ENCODE peak calls at places on chromosomes 12 and 14, in five cellular contexts. One of them, this sample, is unnamed.

GRCh38 chr14:105857816-105858675 is 331.7 kb downstream of the TMEM121 start:
- DNase-seq in NB4: peak
- DNase-seq in IMR-90: no peak
- DNase-seq in foreskin keratinocyte: no peak
- DNase-seq in HFFc6: no peak
- DNase-seq in this sample: no peak

GRCh38 chr14:45332360-45332988 is 79.5 kb upstream of the MIS18BP1 start:
- DNase-seq in foreskin keratinocyte: no peak
- DNase-seq in HFFc6: no peak
- DNase-seq in IMR-90: no peak
- DNase-seq in NB4: no peak
- DNase-seq in this sample: no peak

GRCh38 chr14:67491285-67491684 is 2.8 kb upstream of the TMEM229B start:
- DNase-seq in NB4: no peak
- DNase-seq in IMR-90: no peak
- DNase-seq in HFFc6: no peak
- DNase-seq in foreskin keratinocyte: no peak
- DNase-seq in this sample: no peak

GRCh38 chr14:37230551-37231194 is 32.9 kb downstream of the MIPOL1 start:
- DNase-seq in HFFc6: peak
- DNase-seq in NB4: peak
- DNase-seq in IMR-90: peak
- DNase-seq in foreskin keratinocyte: peak
- DNase-seq in this sample: no peak

GRCh38 chr12:10190558-10191388 is 11.9 kb downstream of the TMEM52B start:
- DNase-seq in IMR-90: peak
- DNase-seq in foreskin keratinocyte: peak
- DNase-seq in NB4: peak
- DNase-seq in HFFc6: peak
- DNase-seq in this sample: peak

GRCh38 chr14:103880334-103880985 is 33.1 kb upstream of the PPP1R13B start:
- DNase-seq in IMR-90: peak
- DNase-seq in HFFc6: peak
- DNase-seq in NB4: no peak
- DNase-seq in foreskin keratinocyte: no peak
- DNase-seq in this sample: no peak

GRCh38 chr14:94227029-94227428 is 52.9 kb downstream of the PPP4R4 start:
- DNase-seq in HFFc6: no peak
- DNase-seq in foreskin keratinocyte: peak
- DNase-seq in NB4: no peak
- DNase-seq in IMR-90: peak
- DNase-seq in this sample: no peak

GRCh38 chr14:72889366-72889765 is 4.5 kb downstream of the DPF3 start:
- DNase-seq in IMR-90: no peak
- DNase-seq in NB4: no peak
- DNase-seq in HFFc6: no peak
- DNase-seq in foreskin keratinocyte: no peak
- DNase-seq in this sample: no peak

GRCh38 chr12:3173912-3174311 is 96.7 kb downstream of the TSPAN9 start:
- DNase-seq in IMR-90: no peak
- DNase-seq in foreskin keratinocyte: no peak
- DNase-seq in HFFc6: no peak
- DNase-seq in NB4: no peak
- DNase-seq in this sample: no peak

GRCh38 chr12:49622501-49623141 is 740 bp upstream of the PRPF40B start:
- DNase-seq in foreskin keratinocyte: no peak
- DNase-seq in NB4: peak
- DNase-seq in HFFc6: peak
- DNase-seq in IMR-90: peak
- DNase-seq in this sample: no peak

GRCh38 chr12:46187023-46187422 is 81.8 kb downstream of the SLC38A1 start:
- DNase-seq in NB4: no peak
- DNase-seq in HFFc6: peak
- DNase-seq in IMR-90: peak
- DNase-seq in foreskin keratinocyte: peak
- DNase-seq in this sample: no peak

GRCh38 chr14:92204792-92205191 is 83.0 kb downstream of the CPSF2 start:
- DNase-seq in NB4: no peak
- DNase-seq in foreskin keratinocyte: no peak
- DNase-seq in IMR-90: no peak
- DNase-seq in HFFc6: no peak
- DNase-seq in this sample: no peak

GRCh38 chr14:92203116-92203515 is 81.3 kb downstream of the CPSF2 start:
- DNase-seq in NB4: no peak
- DNase-seq in foreskin keratinocyte: no peak
- DNase-seq in IMR-90: no peak
- DNase-seq in HFFc6: no peak
- DNase-seq in this sample: no peak

GRCh38 chr14:92198804-92199203 is 77.0 kb downstream of the CPSF2 start:
- DNase-seq in HFFc6: no peak
- DNase-seq in IMR-90: no peak
- DNase-seq in NB4: no peak
- DNase-seq in foreskin keratinocyte: no peak
- DNase-seq in this sample: no peak

DNA sequence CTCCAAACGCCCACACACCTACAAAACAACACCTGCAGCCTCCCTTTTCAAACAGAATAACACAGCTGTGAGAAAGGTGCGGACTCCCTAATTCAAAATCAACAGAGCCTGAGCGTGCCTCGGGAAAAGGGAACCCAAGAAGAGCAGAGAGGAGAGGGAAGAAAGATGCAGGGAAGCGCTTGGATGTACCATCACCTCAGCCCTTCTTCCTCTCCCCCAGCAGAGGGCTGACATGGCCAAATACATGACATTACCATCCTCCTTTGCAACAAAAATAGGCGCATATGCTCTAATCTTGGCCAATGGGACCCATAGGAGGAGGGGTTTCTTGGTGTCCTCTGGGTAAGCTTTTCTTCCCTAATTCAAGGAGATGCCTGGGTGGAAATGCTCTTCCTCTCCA is 78.0 kb downstream of the CPSF2 start:
- DNase-seq in foreskin keratinocyte: no peak
- DNase-seq in IMR-90: no peak
- DNase-seq in NB4: no peak
- DNase-seq in HFFc6: no peak
- DNase-seq in this sample: no peak
- TF ChIP-seq CTCF in foreskin keratinocyte: peak
- TF ChIP-seq CTCF in IMR-90: no peak
- TF ChIP-seq CTCF in NB4: peak
- TF ChIP-seq CTCF in HFFc6: no peak
- TF ChIP-seq CTCF in this sample: no peak

DNA sequence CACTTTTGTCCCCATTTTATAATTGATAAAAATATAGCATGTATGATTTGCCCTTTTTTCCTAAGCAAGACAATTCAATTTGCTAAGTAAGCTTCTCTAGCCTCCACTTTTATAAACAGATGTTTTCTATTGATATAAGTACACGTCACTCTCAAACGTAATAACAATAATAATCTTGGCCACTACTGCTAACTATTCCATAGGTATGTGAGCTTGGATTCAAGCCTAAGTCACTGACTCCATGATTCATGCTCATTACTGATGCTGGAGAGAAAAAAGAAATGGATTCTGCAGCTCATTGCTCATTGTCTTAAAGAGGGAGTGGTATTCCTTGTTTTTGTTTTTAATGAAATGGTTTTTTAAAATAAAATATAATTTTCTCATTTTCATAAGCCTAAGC is 661.0 kb downstream of the GALC start:
- DNase-seq in foreskin keratinocyte: peak
- DNase-seq in IMR-90: peak
- DNase-seq in NB4: no peak
- DNase-seq in HFFc6: no peak
- DNase-seq in this sample: no peak
- TF ChIP-seq CTCF in foreskin keratinocyte: no peak
- TF ChIP-seq CTCF in IMR-90: no peak
- TF ChIP-seq CTCF in NB4: no peak
- TF ChIP-seq CTCF in HFFc6: no peak
- TF ChIP-seq CTCF in this sample: no peak

GRCh38 chr12:40970320-40970907 is 217.7 kb upstream of the PDZRN4 start:
- DNase-seq in NB4: peak
- DNase-seq in HFFc6: no peak
- DNase-seq in foreskin keratinocyte: no peak
- DNase-seq in IMR-90: no peak
- DNase-seq in this sample: no peak
- TF ChIP-seq CTCF in NB4: peak
- TF ChIP-seq CTCF in HFFc6: no peak
- TF ChIP-seq CTCF in foreskin keratinocyte: peak
- TF ChIP-seq CTCF in IMR-90: peak
- TF ChIP-seq CTCF in this sample: peak

DNA sequence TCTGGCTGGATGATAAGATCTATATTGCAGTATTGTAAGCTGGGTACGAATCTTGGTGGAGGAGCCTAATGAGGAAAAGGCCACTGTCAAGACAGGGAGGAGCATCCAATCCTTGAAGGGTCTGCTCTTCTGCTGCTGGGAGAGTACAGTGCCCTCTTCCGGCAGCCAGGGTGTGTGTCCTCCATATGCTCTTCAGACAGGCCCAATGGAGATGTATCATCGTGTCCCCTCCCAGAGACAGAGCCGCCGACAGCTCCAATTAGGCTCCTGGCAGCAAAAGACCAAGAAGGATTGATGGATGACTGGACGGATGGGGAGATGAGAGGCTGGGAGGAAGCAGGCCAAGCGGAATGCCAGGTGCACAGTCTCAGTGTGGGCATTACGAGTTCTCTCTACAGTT is 51.6 kb upstream of the PIWIL1 start:
- DNase-seq in IMR-90: no peak
- DNase-seq in HFFc6: no peak
- DNase-seq in foreskin keratinocyte: no peak
- DNase-seq in NB4: peak
- DNase-seq in this sample: no peak
- TF ChIP-seq CTCF in IMR-90: no peak
- TF ChIP-seq CTCF in HFFc6: peak
- TF ChIP-seq CTCF in foreskin keratinocyte: no peak
- TF ChIP-seq CTCF in NB4: peak
- TF ChIP-seq CTCF in this sample: peak

GRCh38 chr12:68899251-68899771 is 33.7 kb downstream of the CPM start:
- DNase-seq in NB4: no peak
- DNase-seq in foreskin keratinocyte: peak
- DNase-seq in HFFc6: peak
- DNase-seq in IMR-90: peak
- DNase-seq in this sample: no peak
- TF ChIP-seq CTCF in NB4: no peak
- TF ChIP-seq CTCF in foreskin keratinocyte: peak
- TF ChIP-seq CTCF in HFFc6: peak
- TF ChIP-seq CTCF in IMR-90: peak
- TF ChIP-seq CTCF in this sample: peak

GRCh38 chr12:20792971-20793370 is 17.5 kb upstream of the SLCO1B3 start:
- DNase-seq in NB4: no peak
- DNase-seq in IMR-90: no peak
- DNase-seq in foreskin keratinocyte: no peak
- DNase-seq in HFFc6: no peak
- DNase-seq in this sample: no peak

GRCh38 chr12:20801035-20801434 is 9.5 kb upstream of the SLCO1B3 start:
- DNase-seq in NB4: no peak
- DNase-seq in foreskin keratinocyte: no peak
- DNase-seq in HFFc6: no peak
- DNase-seq in IMR-90: no peak
- DNase-seq in this sample: no peak

GRCh38 chr12:20800160-20800559 is 10.3 kb upstream of the SLCO1B3 start:
- DNase-seq in HFFc6: no peak
- DNase-seq in NB4: no peak
- DNase-seq in IMR-90: no peak
- DNase-seq in foreskin keratinocyte: no peak
- DNase-seq in this sample: no peak

DNA sequence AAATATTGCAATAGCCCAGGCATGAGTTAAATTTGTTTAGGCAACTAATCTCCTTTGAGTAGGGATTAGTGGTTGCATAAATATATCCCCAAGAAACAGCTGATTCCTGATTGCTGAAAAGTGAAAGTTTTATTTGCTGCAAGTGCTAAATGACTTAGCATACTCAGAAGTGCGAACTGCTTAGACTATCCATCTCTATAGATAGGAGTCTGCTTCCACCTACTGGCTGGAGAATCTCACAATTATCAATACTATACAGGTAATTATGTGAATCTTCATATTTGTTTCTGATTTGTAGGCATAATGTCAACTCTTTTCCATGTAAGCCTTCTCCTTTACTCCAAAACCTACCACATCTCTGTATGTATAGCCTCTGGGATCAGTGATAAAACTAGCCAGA is 11.9 kb upstream of the SLCO1B3 start:
- DNase-seq in foreskin keratinocyte: no peak
- DNase-seq in IMR-90: no peak
- DNase-seq in HFFc6: no peak
- DNase-seq in NB4: peak
- DNase-seq in this sample: no peak
- TF ChIP-seq CTCF in foreskin keratinocyte: no peak
- TF ChIP-seq CTCF in IMR-90: no peak
- TF ChIP-seq CTCF in HFFc6: no peak
- TF ChIP-seq CTCF in NB4: peak
- TF ChIP-seq CTCF in this sample: peak

DNA sequence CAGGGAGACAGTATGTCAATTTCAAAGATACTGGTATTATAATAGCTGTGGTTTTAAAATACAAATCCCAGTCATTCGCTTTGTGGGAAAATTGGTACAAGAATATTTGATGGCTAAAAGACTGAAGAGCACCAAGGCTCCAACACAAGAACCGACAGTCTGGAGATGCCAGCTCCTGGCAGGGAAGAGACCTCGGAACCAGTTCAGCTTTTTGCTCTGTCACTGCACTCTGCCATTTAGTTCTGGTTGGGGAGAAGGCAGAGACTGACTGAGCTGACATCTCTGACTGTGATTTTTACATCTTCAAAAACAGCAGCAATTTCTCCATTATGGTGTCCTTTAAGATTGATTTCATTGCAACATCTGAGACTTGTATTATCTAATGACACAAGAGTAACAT is 61.9 kb downstream of the ST8SIA1 start:
- DNase-seq in foreskin keratinocyte: no peak
- DNase-seq in NB4: no peak
- DNase-seq in IMR-90: no peak
- DNase-seq in HFFc6: no peak
- DNase-seq in this sample: no peak
- TF ChIP-seq CTCF in foreskin keratinocyte: no peak
- TF ChIP-seq CTCF in NB4: no peak
- TF ChIP-seq CTCF in IMR-90: no peak
- TF ChIP-seq CTCF in HFFc6: no peak
- TF ChIP-seq CTCF in this sample: no peak

This sample was measured in progenitor cell of endocrine pancreas.